ENCODE peak calls at places on chromosomes 6 and 20, in seven cellular contexts. B, K, U, Z, T, J and I are unnamed samples.
A peak's percentile ranks its signal among the peaks of the same experiment; 100 is the strongest.

GRCh38 chr20:37522258-37523011 is 1.4 kb downstream of the NNAT start:
- DNase-seq in Z (no peak), T (peak; percentile 35), U (peak; percentile 52), J (peak; percentile 63), B (no peak), K (no peak), I (peak; percentile 81)

GRCh38 chr6:148440877-148441453 is 98.3 kb downstream of the SASH1 start:
- DNase-seq in U (peak; percentile 79), B (peak; percentile 34), J (peak; percentile 85), Z (peak; percentile 93), T (peak; percentile 85), K (peak; percentile 72), I (peak; percentile 69)

GRCh38 chr6:111803804-111804203 is 69.4 kb downstream of the FYN start:
- DNase-seq in B (no peak), J (peak; percentile 94), U (peak; percentile 63), Z (no peak), K (no peak), T (peak; percentile 90), I (no peak)

GRCh38 chr6:167768471-167769215 is 58.1 kb upstream of the AFDN start:
- DNase-seq in Z (no peak), U (no peak), B (no peak), J (no peak), T (no peak), K (no peak), I (no peak)

GRCh38 chr20:47676219-47676721 is 109.0 kb downstream of the SULF2 start:
- DNase-seq in B (no peak), K (peak; percentile 3), U (no peak), T (no peak), J (no peak), Z (no peak), I (no peak)

GRCh38 chr6:44411141-44411540 is 23.6 kb downstream of the CDC5L start:
- DNase-seq in K (no peak), B (no peak), Z (no peak), T (peak; percentile 18), J (no peak), U (no peak), I (no peak)

GRCh38 chr6:30264731-30265130 is 51.5 kb upstream of the TRIM26 start:
- DNase-seq in B (no peak), U (peak; percentile 68), J (no peak), K (no peak), T (peak; percentile 49), Z (no peak), I (no peak)

GRCh38 chr6:85044336-85044735 is 279.9 kb upstream of the TBX18 start:
- DNase-seq in B (no peak), T (no peak), J (no peak), U (no peak), Z (no peak), K (no peak), I (no peak)

GRCh38 chr6:135064586-135064985 is 10.0 kb upstream of the HBS1L start:
- DNase-seq in T (no peak), Z (no peak), U (no peak), K (no peak), B (no peak), J (no peak), I (no peak)

GRCh38 chr6:142722010-142722409 is 223.0 kb downstream of the HIVEP2 start:
- DNase-seq in K (no peak), U (no peak), T (no peak), Z (no peak), J (no peak), B (no peak), I (no peak)

GRCh38 chr6:47729019-47729418 is 30.6 kb downstream of the ADGRF4 start:
- DNase-seq in T (no peak), U (peak; percentile 59), Z (peak; percentile 90), K (no peak), J (no peak), B (no peak), I (peak; percentile 95)

GRCh38 chr20:19808498-19808897 is 50.4 kb downstream of the RIN2 start:
- DNase-seq in Z (no peak), B (no peak), U (no peak), J (no peak), K (no peak), T (no peak), I (no peak)

GRCh38 chr20:16530201-16530681 is 43.0 kb downstream of the KIF16B start:
- DNase-seq in U (peak; percentile 38), T (peak; percentile 56), J (peak; percentile 50), K (peak; percentile 83), B (peak; percentile 83), Z (peak; percentile 80), I (peak; percentile 38)

GRCh38 chr6:20722442-20722841 is 188.2 kb downstream of the CDKAL1 start:
- DNase-seq in T (no peak), Z (no peak), J (no peak), K (no peak), B (no peak), U (no peak), I (no peak)

GRCh38 chr6:20716865-20717264 is 182.6 kb downstream of the CDKAL1 start:
- DNase-seq in U (no peak), B (no peak), T (no peak), Z (no peak), K (no peak), J (no peak), I (no peak)

GRCh38 chr6:20717743-20718142 is 183.5 kb downstream of the CDKAL1 start:
- DNase-seq in Z (no peak), B (no peak), T (no peak), J (no peak), K (no peak), U (no peak), I (no peak)

GRCh38 chr6:20718705-20719653 is 184.7 kb downstream of the CDKAL1 start:
- DNase-seq in B (no peak), J (no peak), U (no peak), K (no peak), T (no peak), Z (no peak), I (no peak)

GRCh38 chr6:20719980-20720379 is 185.7 kb downstream of the CDKAL1 start:
- DNase-seq in B (no peak), J (no peak), Z (no peak), U (no peak), K (no peak), T (no peak), I (no peak)
- H3K9me3 ChIP-seq in B (no peaks in the 10 kb centered on the region), J (no peaks in the 10 kb centered on the region), Z (no peaks in the 10 kb centered on the region), U (no peaks in the 10 kb centered on the region), K (no peaks in the 10 kb centered on the region), T (no peaks in the 10 kb centered on the region), I (no peaks in the 10 kb centered on the region)

GRCh38 chr20:49483018-49483705 is 694 bp upstream of the KCNB1 start:
- DNase-seq in Z (no peak), J (no peak), K (peak; percentile 13), T (no peak), B (no peak), U (no peak), I (no peak)

GRCh38 chr20:49482173-49482572 is 295 bp downstream of the KCNB1 start:
- DNase-seq in Z (no peak), U (no peak), T (no peak), K (no peak), J (no peak), B (no peak), I (no peak)

GRCh38 chr20:49482621-49483017 is at the start of gene KCNB1:
- DNase-seq in T (peak; percentile 21), K (peak; percentile 93), B (no peak), J (peak; percentile 34), U (peak; percentile 12), Z (peak; percentile 52), I (peak; percentile 6)

GRCh38 chr20:49484180-49485140 is 2.0 kb upstream of the KCNB1 start:
- DNase-seq in T (peak; percentile 61), K (peak; percentile 92), Z (peak; percentile 90), U (peak; percentile 46), B (peak; percentile 31), J (peak; percentile 59), I (peak; percentile 73)

GRCh38 chr20:49483706-49484101 is 1.2 kb upstream of the KCNB1 start:
- DNase-seq in B (no peak), K (peak; percentile 13), U (no peak), J (no peak), T (no peak), Z (no peak), I (no peak)
- H3K4me3 ChIP-seq in B (no peak overlapping the region), K (no peak overlapping the region), U (no peak overlapping the region), J (no peak overlapping the region), T (no peak overlapping the region), Z (peak overlapping the region; percentile 60), I (no peak overlapping the region)

GRCh38 chr20:64062596-64063388 is at the start of gene TCEA2:
- DNase-seq in U (peak; percentile 90), Z (peak; percentile 96), J (peak; percentile 96), K (peak; percentile 99), B (peak; percentile 82), T (peak; percentile 95), I (peak; percentile 93)

GRCh38 chr20:64065062-64065972 is 2.3 kb downstream of the TCEA2 start:
- DNase-seq in U (no peak), T (no peak), K (no peak), J (no peak), Z (no peak), B (no peak), I (no peak)

GRCh38 chr20:64064145-64064698 is 1.2 kb downstream of the TCEA2 start:
- DNase-seq in U (peak; percentile 38), K (no peak), T (peak; percentile 32), Z (peak; percentile 72), B (peak; percentile 22), J (peak; percentile 37), I (peak; percentile 54)

GRCh38 chr20:64062276-64062595 is 762 bp upstream of the TCEA2 start:
- DNase-seq in T (no peak), B (no peak), K (no peak), J (no peak), U (no peak), Z (no peak), I (no peak)

GRCh38 chr20:64063389-64064144 is 569 bp downstream of the TCEA2 start:
- DNase-seq in U (no peak), B (no peak), T (no peak), J (no peak), Z (no peak), K (peak; percentile 67), I (no peak)
- H2AFZ ChIP-seq in U (peak overlapping the region; percentile 58), B (no peak overlapping the region), T (peak overlapping the region; percentile 97), J (no peak overlapping the region), Z (peak overlapping the region; percentile 67), K (peak overlapping the region; percentile 63), I (peak overlapping the region; percentile 81)

GRCh38 chr20:62101078-62101477 is 21.2 kb upstream of the LSM14B start:
- DNase-seq in K (no peak), J (no peak), U (no peak), B (no peak), Z (no peak), T (no peak), I (no peak)
- H3K9me3 ChIP-seq in K (no peaks in the 10 kb centered on the region), J (no peaks in the 10 kb centered on the region), U (peaks cover 5% of the 10 kb centered on the region), B (no peaks in the 10 kb centered on the region), Z (no peaks in the 10 kb centered on the region), T (peaks cover 25% of the 10 kb centered on the region), I (peaks cover 2% of the 10 kb centered on the region)